ENCODE peak calls at places on chromosome 16, in seven cellular contexts. W is AG10803, X is WTC11, R is cardiac fibroblast, K is HCT116, Q is stomach, Z is nephron progenitor cell. F is an unnamed sample.

GRCh38 chr16:26993511-26993910 is 73.2 kb upstream of the C16orf82 start:
- DNase-seq in Z (no peak), R (no peak), Q (no peak), W (peak; percentile 13), K (no peak), X (no peak), F (peak; percentile 11)

GRCh38 chr16:2500634-2500936 is 13.2 kb upstream of the ATP6V0C start:
- DNase-seq in Q (no peak), R (no peak), K (no peak), X (peak; percentile 41), Z (no peak), W (no peak), F (no peak)

GRCh38 chr16:71629617-71630016 is 3.6 kb downstream of the MARVELD3 start:
- DNase-seq in X (no peak), K (no peak), Z (no peak), R (no peak), W (no peak), Q (no peak), F (no peak)

GRCh38 chr16:2213817-2214720 is 571 bp downstream of the PGP start:
- DNase-seq in K (no peak), W (no peak), R (no peak), Q (no peak), X (no peak), Z (peak; percentile 33), F (no peak)

GRCh38 chr16:1538804-1539520 is 5.5 kb downstream of the TMEM204 start:
- DNase-seq in K (no peak), R (no peak), Q (no peak), Z (no peak), W (no peak), X (peak; percentile 59), F (no peak)

GRCh38 chr16:86917471-86918365 is 339.4 kb downstream of the FOXL1 start:
- DNase-seq in Z (no peak), K (no peak), W (no peak), Q (no peak), X (no peak), R (no peak), F (no peak)

GRCh38 chr16:2467301-2468141 is 3.6 kb upstream of the NTN3 start:
- DNase-seq in R (peak; percentile 59), Q (peak; percentile 72), X (peak; percentile 73), K (peak; percentile 41), W (peak; percentile 61), Z (peak; percentile 68), F (peak; percentile 46)

GRCh38 chr16:10694830-10695229 is at the start of gene TEKT5:
- DNase-seq in R (no peak), Q (no peak), Z (no peak), W (no peak), K (no peak), X (no peak), F (no peak)

GRCh38 chr16:13036600-13036999 is 135.2 kb downstream of the SHISA9 start:
- DNase-seq in Z (peak; percentile 88), R (peak; percentile 30), K (no peak), Q (peak; percentile 27), X (peak; percentile 70), W (peak; percentile 13), F (no peak)

GRCh38 chr16:56357291-56357764 is 68.0 kb downstream of the AMFR start:
- DNase-seq in Z (no peak), K (no peak), Q (peak; percentile 24), X (peak; percentile 14), W (peak; percentile 38), R (peak; percentile 69), F (peak; percentile 53)

GRCh38 chr16:30185141-30185682 is 1.8 kb downstream of the CORO1A start:
- DNase-seq in R (no peak), Q (no peak), Z (peak; percentile 9), K (no peak), X (no peak), W (no peak), F (no peak)

GRCh38 chr16:69937465-69937951 is 13.6 kb upstream of the CLEC18A start:
- DNase-seq in Z (no peak), R (no peak), K (no peak), W (no peak), Q (no peak), X (peak; percentile 34), F (peak; percentile 10)

GRCh38 chr16:78489072-78489471 is 389.6 kb downstream of the WWOX start:
- DNase-seq in Q (no peak), R (no peak), K (no peak), W (no peak), Z (no peak), X (no peak), F (no peak)

GRCh38 chr16:29700253-29700987 is 21.4 kb downstream of the QPRT start:
- DNase-seq in R (peak; percentile 93), W (peak; percentile 86), Z (peak; percentile 62), K (peak; percentile 84), X (peak; percentile 83), Q (peak; percentile 83), F (peak; percentile 77)

GRCh38 chr16:73420244-73421040 is 372.5 kb upstream of the ZFHX3 start:
- DNase-seq in X (no peak), W (no peak), Q (no peak), K (no peak), Z (no peak), R (no peak), F (no peak)

GRCh38 chr16:89007371-89008249 is 30.6 kb upstream of the CBFA2T3 start:
- DNase-seq in Z (no peak), R (no peak), X (no peak), K (no peak), W (no peak), Q (no peak), F (no peak)

GRCh38 chr16:6484931-6485330 is 847.7 kb upstream of the RBFOX1 start:
- DNase-seq in X (no peak), K (no peak), W (no peak), Q (no peak), Z (no peak), R (no peak), F (no peak)

GRCh38 chr16:88566158-88566557 is 4.0 kb upstream of the ZC3H18 start:
- DNase-seq in Q (no peak), Z (no peak), R (peak; percentile 64), X (no peak), W (peak; percentile 31), K (peak; percentile 34), F (peak; percentile 48)

GRCh38 chr16:52439171-52439701 is 107.7 kb downstream of the TOX3 start:
- DNase-seq in Q (no peak), R (no peak), W (no peak), K (no peak), Z (no peak), X (no peak), F (no peak)

GRCh38 chr16:52434224-52434623 is 112.7 kb downstream of the TOX3 start:
- DNase-seq in Z (no peak), W (no peak), X (no peak), R (no peak), K (no peak), Q (no peak), F (no peak)

GRCh38 chr16:52439750-52440149 is 107.2 kb downstream of the TOX3 start:
- DNase-seq in X (no peak), K (no peak), W (no peak), Q (no peak), R (no peak), Z (no peak), F (no peak)

GRCh38 chr16:52436646-52437645 is 110.0 kb downstream of the TOX3 start:
- DNase-seq in X (no peak), R (no peak), W (no peak), K (no peak), Q (no peak), Z (no peak), F (no peak)

GRCh38 chr16:52435573-52435972 is 111.4 kb downstream of the TOX3 start:
- DNase-seq in Z (no peak), R (no peak), X (no peak), K (no peak), Q (no peak), W (no peak), F (no peak)
- TF ChIP-seq CTCF in Z (no peak), R (no peak), X (no peak), K (no peak), Q (no peak), W (no peak), F (no peak)

DNA sequence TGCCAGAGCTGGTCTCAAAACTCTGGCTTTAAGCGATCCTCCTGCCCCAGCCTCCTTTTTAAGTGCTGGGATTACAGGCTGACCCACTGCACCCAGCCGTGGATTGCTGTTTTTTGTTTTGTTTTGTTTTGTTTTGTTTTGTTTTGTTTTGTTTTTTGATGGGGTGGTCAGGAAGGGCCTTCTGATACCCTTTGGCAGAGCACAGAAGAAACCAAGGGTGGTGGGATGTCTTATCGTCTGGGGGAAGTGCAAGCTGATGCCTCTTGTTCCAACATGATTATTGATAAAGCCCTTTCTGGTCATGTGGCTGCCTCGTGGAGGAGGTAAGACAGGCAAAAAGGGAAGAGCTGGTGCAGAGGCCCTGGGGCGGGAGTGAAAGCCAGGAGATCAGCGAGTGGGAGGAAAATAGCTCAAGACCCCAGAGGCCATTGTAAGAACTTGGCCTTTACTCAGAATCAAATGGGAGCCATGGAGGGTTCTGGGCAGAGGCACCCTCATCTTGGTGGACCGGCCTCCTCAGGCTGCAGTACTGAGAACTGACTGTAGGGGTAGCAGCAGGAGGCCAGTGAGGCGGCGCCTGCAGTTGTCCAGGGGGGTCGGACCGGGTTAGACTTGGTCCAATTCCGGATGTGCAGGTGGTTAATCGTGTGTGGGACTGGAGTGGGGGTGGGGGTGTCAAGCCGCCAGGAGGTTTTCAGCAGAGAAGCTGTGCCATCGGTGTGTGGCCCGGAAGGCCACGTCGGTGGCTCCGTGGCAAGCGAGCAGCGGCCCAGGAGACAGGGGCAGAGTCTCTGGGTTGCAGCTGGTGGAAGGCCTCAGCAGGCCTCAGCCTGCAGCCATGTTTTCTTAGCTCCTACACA is 84.4 kb upstream of the GSE1 start:
- DNase-seq in K (no peak), X (no peak), W (no peak), R (peak; percentile 8), Z (peak; percentile 45), Q (no peak), F (no peak)
- TF ChIP-seq CTCF in K (peak; percentile 74), X (peak; percentile 38), W (peak; percentile 44), R (peak; percentile 66), Z (peak; percentile 36), Q (no peak), F (peak; percentile 71)

GRCh38 chr16:22124583-22125284 is 32.4 kb downstream of the VWA3A start:
- DNase-seq in W (no peak), Q (no peak), X (no peak), R (no peak), K (no peak), Z (no peak), F (no peak)
- TF ChIP-seq CTCF in W (no peak), Q (no peak), X (no peak), R (no peak), K (no peak), Z (no peak), F (no peak)

DNA sequence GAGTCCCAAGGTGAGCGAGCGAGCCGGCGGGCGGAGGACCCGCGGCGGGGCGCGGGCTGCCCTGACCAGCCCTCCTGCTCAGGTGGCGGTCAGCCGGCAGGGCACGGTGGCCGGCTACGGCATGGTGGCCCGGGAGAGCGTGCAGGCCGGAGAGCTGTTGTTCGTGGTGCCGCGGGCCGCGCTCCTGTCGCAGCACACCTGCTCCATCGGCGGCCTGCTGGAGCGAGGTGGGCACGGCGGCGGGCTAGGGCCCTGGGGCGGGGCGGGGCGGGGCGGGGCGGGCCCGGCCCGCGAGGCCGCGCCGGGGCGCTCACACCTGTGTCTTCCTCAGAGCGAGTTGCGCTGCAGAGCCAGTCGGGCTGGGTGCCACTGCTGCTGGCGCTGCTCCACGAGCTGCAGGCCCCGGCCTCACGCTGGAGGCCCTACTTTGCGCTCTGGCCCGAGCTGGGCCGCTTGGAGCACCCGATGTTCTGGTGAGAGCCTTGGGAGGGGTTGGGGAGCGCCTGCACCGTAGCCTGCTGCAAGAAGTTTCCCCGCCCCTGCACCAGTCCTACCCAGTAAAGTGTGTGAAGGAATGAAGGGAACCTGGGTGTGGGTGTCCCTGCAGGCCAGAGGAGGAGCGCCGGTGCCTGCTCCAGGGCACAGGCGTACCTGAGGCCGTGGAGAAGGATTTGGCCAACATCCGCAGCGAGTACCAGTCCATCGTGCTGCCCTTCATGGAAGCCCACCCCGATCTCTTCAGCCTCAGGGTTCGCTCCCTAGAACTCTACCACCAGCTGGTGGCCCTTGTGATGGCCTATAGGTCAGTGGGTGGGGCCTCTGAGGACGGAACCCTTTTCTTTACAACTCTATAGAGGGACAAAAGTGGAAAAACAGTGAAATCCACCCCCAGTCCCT is 802 bp downstream of the SETD6 start:
- DNase-seq in W (no peak), Z (peak; percentile 33), R (no peak), Q (peak; percentile 70), K (no peak), X (peak; percentile 41), F (no peak)
- TF ChIP-seq CTCF in W (no peak), Z (no peak), R (no peak), Q (no peak), K (no peak), X (no peak), F (no peak)

F was measured in HFFc6.